ENCODE peak calls at places on chromosome 1, in six cellular contexts. V is psoas muscle, F is NCI-H1436, K is retinal pigment epithelial cell, R is small intestine, M is NCI-H1105 treated with DMSO at 0.1 percent for 48 hours. C is an unnamed sample.

GRCh38 chr1:186424539-186424938 is 36.4 kb downstream of the PDC start:
- DNase-seq in F (no peak), M (no peak), R (peak), V (peak), K (no peak), C (peak)

GRCh38 chr1:112956503-112957132 is 622 bp upstream of the SLC16A1 start:
- DNase-seq in R (no peak), V (no peak), K (no peak), F (no peak), M (no peak), C (peak)

GRCh38 chr1:231522038-231522437 is 6.4 kb upstream of the TSNAX start:
- DNase-seq in R (peak), K (no peak), V (no peak), M (no peak), F (no peak), C (no peak)

GRCh38 chr1:11071463-11072215 is 11.8 kb upstream of the SRM start:
- DNase-seq in V (peak), K (no peak), M (peak), R (no peak), F (peak), C (no peak)

GRCh38 chr1:65027699-65028358 is 61.5 kb upstream of the JAK1 start:
- DNase-seq in F (no peak), V (peak), R (peak), K (no peak), M (peak), C (peak)

GRCh38 chr1:89941110-89941770 is 53.7 kb upstream of the ZNF326 start:
- DNase-seq in K (no peak), R (no peak), F (no peak), M (no peak), V (no peak), C (no peak)

GRCh38 chr1:161382214-161383019 is 14.7 kb upstream of the CFAP126 start:
- DNase-seq in V (no peak), M (peak), F (peak), R (peak), K (no peak), C (no peak)

GRCh38 chr1:14804626-14805025 is 206.1 kb downstream of the KAZN start:
- DNase-seq in V (no peak), R (no peak), M (no peak), F (no peak), K (no peak), C (no peak)

GRCh38 chr1:66372522-66373071 is 161.4 kb upstream of the SGIP1 start:
- DNase-seq in K (no peak), R (no peak), M (no peak), V (no peak), F (no peak), C (no peak)

GRCh38 chr1:171743014-171743870 is 1.4 kb upstream of the VAMP4 start:
- DNase-seq in K (no peak), R (no peak), F (no peak), V (no peak), M (no peak), C (no peak)

GRCh38 chr1:11796036-11796828 is 9.5 kb downstream of the MTHFR start:
- DNase-seq in F (no peak), R (no peak), V (no peak), K (no peak), M (no peak), C (peak)

GRCh38 chr1:53582211-53583020 is 123.2 kb downstream of the DMRTB1 start:
- DNase-seq in M (no peak), V (no peak), R (peak), K (peak), F (no peak), C (no peak)

GRCh38 chr1:158285756-158286241 is 3.9 kb upstream of the CD1C start:
- DNase-seq in K (no peak), F (no peak), M (no peak), R (no peak), V (peak), C (peak)

GRCh38 chr1:236354330-236355147 is 39.5 kb upstream of the EDARADD start:
- DNase-seq in F (no peak), V (no peak), K (peak), R (no peak), M (no peak), C (no peak)